ENCODE peak calls at places on chromosomes 2 and 18, in seven cellular contexts. F is stimulated activated CD4-positive, alpha-beta T cell treated with anti-CD3 and anti-CD28 coated beads, Interleukin-15, amount 100 ng/mL, for 1 hour; W is Caki2; Z is brain microvascular endothelial cell; G is OCI-LY7; L is GM13977; C is ELR. R is an unnamed sample.

GRCh38 chr2:101718993-101719571 is 21.6 kb downstream of the MAP4K4 start:
- DNase-seq in C (peak; percentile 45), L (no peak), W (no peak), G (peak; percentile 71), Z (no peak), F (no peak), R (no peak)

GRCh38 chr2:45577426-45577825 is 33.6 kb downstream of the SRBD1 start:
- DNase-seq in W (no peak), C (no peak), L (no peak), F (no peak), Z (peak; percentile 37), G (no peak), R (no peak)

GRCh38 chr18:34631071-34631470 is 79.0 kb upstream of the DTNA start:
- DNase-seq in C (no peak), W (no peak), L (no peak), F (no peak), G (no peak), Z (no peak), R (no peak)

GRCh38 chr2:231393149-231394131 is 2.1 kb upstream of the B3GNT7 start:
- DNase-seq in G (peak; percentile 93), F (no peak), W (no peak), L (peak; percentile 86), C (no peak), Z (no peak), R (no peak)

GRCh38 chr2:37398990-37399389 is 54.6 kb downstream of the QPCT start:
- DNase-seq in G (no peak), C (no peak), L (no peak), W (no peak), Z (no peak), F (no peak), R (no peak)

GRCh38 chr18:31658670-31659573 is 25.5 kb downstream of the B4GALT6 start:
- DNase-seq in F (no peak), Z (no peak), L (peak; percentile 55), G (peak; percentile 56), W (no peak), C (no peak), R (no peak)

GRCh38 chr18:34991561-34991960 is 49.7 kb upstream of the MAPRE2 start:
- DNase-seq in L (no peak), C (no peak), F (no peak), G (no peak), Z (no peak), W (no peak), R (no peak)

GRCh38 chr2:149401007-149401406 is 70.6 kb downstream of the LYPD6 start:
- DNase-seq in W (no peak), G (no peak), C (peak; percentile 82), L (no peak), Z (peak; percentile 32), F (no peak), R (no peak)

GRCh38 chr2:54895735-54896134 is 154.5 kb downstream of the RTN4 start:
- DNase-seq in C (peak; percentile 48), G (no peak), W (no peak), L (no peak), Z (peak; percentile 35), F (no peak), R (no peak)

GRCh38 chr2:172137109-172137508 is 34.4 kb upstream of the DLX2 start:
- DNase-seq in W (no peak), L (no peak), Z (no peak), F (no peak), G (no peak), C (no peak), R (no peak)

GRCh38 chr2:148640767-148641166 is 3.8 kb upstream of the EPC2 start:
- DNase-seq in G (no peak), W (no peak), C (peak; percentile 52), F (no peak), Z (no peak), L (no peak), R (no peak)

GRCh38 chr2:198545411-198545810 is 741.0 kb downstream of the PLCL1 start:
- DNase-seq in C (peak; percentile 4), L (no peak), F (no peak), Z (no peak), W (no peak), G (no peak), R (no peak)